ENCODE peak calls at places on chromosomes 4 and X, in six cellular contexts. L, C, W, Y, T and M are unnamed samples.

GRCh38 chrX:72394518-72395163 is 88.9 kb upstream of the CITED1 start:
- DNase-seq in T (no peak), Y (no peak), C (peak; percentile 79), W (no peak), L (no peak), M (peak; percentile 13)

GRCh38 chr4:158786155-158786581 is 17.3 kb downstream of the FNIP2 start:
- DNase-seq in Y (no peak), L (no peak), T (no peak), C (peak; percentile 67), W (peak; percentile 82), M (no peak)

GRCh38 chr4:120049732-120050494 is 16.7 kb downstream of the MAD2L1 start:
- DNase-seq in C (peak; percentile 78), Y (peak; percentile 81), T (peak; percentile 52), L (peak; percentile 62), W (peak; percentile 76), M (peak; percentile 88)

GRCh38 chrX:117711774-117712173 is 404.8 kb downstream of the KLHL13 start:
- DNase-seq in T (no peak), L (no peak), Y (no peak), C (no peak), W (no peak), M (no peak)

GRCh38 chrX:131792356-131792749 is 230.7 kb upstream of the STK26 start:
- DNase-seq in C (peak; percentile 75), L (no peak), T (no peak), W (no peak), Y (no peak), M (no peak)

GRCh38 chr4:106569151-106570029 is 200.8 kb upstream of the GIMD1 start:
- DNase-seq in T (no peak), W (no peak), C (peak; percentile 36), L (no peak), Y (no peak), M (no peak)

GRCh38 chr4:128527356-128527755 is 239.7 kb upstream of the PGRMC2 start:
- DNase-seq in Y (no peak), L (no peak), W (no peak), T (no peak), C (peak; percentile 87), M (no peak)

GRCh38 chr4:26568446-26568994 is 15.4 kb upstream of the TBC1D19 start:
- DNase-seq in L (no peak), C (peak; percentile 98), W (peak; percentile 77), T (peak; percentile 93), Y (no peak), M (no peak)

GRCh38 chr4:7663075-7663541 is 228.4 kb upstream of the PSAPL1 start:
- DNase-seq in C (no peak), L (no peak), Y (no peak), W (no peak), T (no peak), M (no peak)

GRCh38 chrX:1535241-1536041 is 1.5 kb downstream of the P2RY8 start:
- DNase-seq in C (no peak), L (no peak), Y (no peak), W (no peak), T (no peak), M (no peak)

GRCh38 chr4:38275331-38275821 is 315.2 kb downstream of the PTTG2 start:
- DNase-seq in W (no peak), Y (no peak), C (no peak), T (peak; percentile 37), L (peak; percentile 4), M (peak; percentile 50)

GRCh38 chr4:165994706-165995105 is 121.7 kb downstream of the TLL1 start:
- DNase-seq in W (no peak), Y (no peak), L (no peak), T (no peak), C (peak; percentile 22), M (peak; percentile 37)

GRCh38 chrX:99353412-99353811 is 1056.7 kb downstream of the PCDH19 start:
- DNase-seq in W (no peak), L (peak; percentile 45), Y (no peak), T (no peak), C (no peak), M (peak; percentile 23)

GRCh38 chr4:123744664-123745290 is 348.2 kb downstream of the SPRY1 start:
- DNase-seq in Y (no peak), L (peak; percentile 38), T (no peak), W (peak; percentile 6), C (peak; percentile 55), M (peak; percentile 37)

GRCh38 chr4:140937866-140938265 is 181.7 kb upstream of the TBC1D9 start:
- DNase-seq in W (no peak), L (no peak), Y (no peak), C (peak; percentile 85), T (no peak), M (no peak)

GRCh38 chr4:113776679-113777078 is 15.1 kb upstream of the CAMK2D start:
- DNase-seq in L (no peak), Y (no peak), C (no peak), T (no peak), W (no peak), M (no peak)

GRCh38 chrX:70422886-70423336 is at the start of gene GDPD2:
- DNase-seq in Y (no peak), C (peak; percentile 38), L (peak; percentile 50), W (no peak), T (no peak), M (peak; percentile 58)

GRCh38 chrX:19245711-19246269 is 97.9 kb upstream of the PDHA1 start:
- DNase-seq in L (peak; percentile 40), C (no peak), Y (no peak), T (no peak), W (no peak), M (no peak)

GRCh38 chr4:161949941-161950725 is 213.7 kb downstream of the FSTL5 start:
- DNase-seq in T (no peak), Y (no peak), C (peak; percentile 63), W (no peak), L (no peak), M (peak; percentile 7)

GRCh38 chr4:5863461-5864113 is 29.3 kb downstream of the CRMP1 start:
- DNase-seq in C (peak; percentile 97), W (peak; percentile 44), L (no peak), T (peak; percentile 57), Y (no peak), M (peak; percentile 35)

GRCh38 chr4:92658318-92658717 is 354.6 kb downstream of the GRID2 start:
- DNase-seq in L (no peak), C (no peak), Y (no peak), T (no peak), W (no peak), M (no peak)

GRCh38 chr4:89753601-89754066 is 83.3 kb downstream of the SNCA start:
- DNase-seq in C (peak; percentile 98), Y (no peak), T (peak; percentile 55), W (peak; percentile 96), L (peak; percentile 30), M (peak; percentile 68)

GRCh38 chr4:158739600-158739999 is 16.4 kb upstream of the PPID start:
- DNase-seq in C (no peak), T (no peak), Y (no peak), W (no peak), L (no peak), M (no peak)

GRCh38 chr4:112060212-112060611 is 85.0 kb upstream of the FAM241A start:
- DNase-seq in Y (peak; percentile 22), T (peak; percentile 33), L (peak; percentile 7), C (no peak), W (peak; percentile 59), M (peak; percentile 29)

GRCh38 chr4:113170818-113171468 is 121.5 kb downstream of the ANK2 start:
- DNase-seq in W (no peak), T (no peak), C (no peak), L (peak; percentile 81), Y (no peak), M (no peak)

GRCh38 chrX:56788229-56788628 is 59.2 kb downstream of the NBDY start:
- DNase-seq in T (no peak), W (no peak), L (no peak), C (no peak), Y (no peak), M (no peak)

GRCh38 chr4:123365412-123365811 is 31.2 kb upstream of the SPRY1 start:
- DNase-seq in T (no peak), L (no peak), W (no peak), Y (no peak), C (no peak), M (no peak)

DNA sequence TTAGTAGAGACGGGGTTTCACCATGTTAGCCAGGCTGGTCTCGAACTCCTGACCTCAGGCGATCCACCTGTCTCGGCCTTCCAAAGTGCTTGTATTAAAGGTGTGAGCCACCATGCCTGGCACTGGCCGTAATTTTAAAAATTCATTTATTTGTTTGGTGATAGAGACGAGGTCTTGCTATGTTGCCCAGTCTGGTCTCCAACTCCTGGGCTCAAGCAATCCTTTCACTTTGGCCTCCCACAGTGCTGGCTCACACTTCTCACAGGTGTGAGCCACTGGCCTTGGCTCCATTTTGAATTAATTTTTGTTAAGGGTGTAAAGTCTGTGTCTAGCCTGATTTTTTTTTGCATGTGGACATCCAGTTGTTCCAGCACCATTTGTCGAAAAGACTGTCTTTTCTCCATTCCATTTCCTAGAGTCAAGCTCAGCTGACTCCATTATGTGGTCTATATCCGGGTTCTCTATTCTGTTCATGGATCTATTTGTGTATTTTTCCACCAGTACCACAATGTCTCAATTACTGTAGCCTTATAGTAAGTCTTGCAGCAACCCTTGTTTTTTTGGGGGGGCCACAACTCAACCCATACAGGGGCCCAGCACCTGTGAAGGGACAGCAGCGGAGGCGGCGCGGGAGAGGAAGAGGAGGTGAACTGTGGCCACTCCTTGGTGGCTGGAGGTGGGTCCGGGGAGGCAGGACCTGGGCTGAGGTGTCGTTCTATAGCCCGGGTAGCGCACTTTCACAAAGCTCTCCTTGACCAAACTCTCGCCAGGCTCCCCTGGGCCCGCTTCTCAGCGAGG is 1.5 kb upstream of the NSD2 start:
- DNase-seq in W (no peak), C (no peak), L (no peak), Y (no peak), T (no peak), M (no peak)
- H3K4me1 ChIP-seq in W (peaks cover 17% of the 10 kb centered on the region), C (peaks cover 20% of the 10 kb centered on the region), L (peaks cover 75% of the 10 kb centered on the region), Y (peaks cover 33% of the 10 kb centered on the region), T (peaks cover 52% of the 10 kb centered on the region), M (peaks cover 35% of the 10 kb centered on the region)

GRCh38 chrX:25011589-25012432 is 4.0 kb downstream of the ARX start:
- DNase-seq in L (no peak), T (no peak), Y (no peak), C (no peak), W (no peak), M (no peak)

GRCh38 chrX:25014366-25014838 is 1.4 kb downstream of the ARX start:
- DNase-seq in Y (no peak), C (no peak), T (no peak), L (no peak), W (no peak), M (no peak)

GRCh38 chrX:25013593-25014365 is 2.0 kb downstream of the ARX start:
- DNase-seq in W (no peak), Y (peak; percentile 36), L (no peak), T (no peak), C (no peak), M (peak; percentile 43)

GRCh38 chrX:25012433-25012735 is 3.4 kb downstream of the ARX start:
- DNase-seq in W (no peak), T (no peak), Y (no peak), L (no peak), C (no peak), M (no peak)

GRCh38 chrX:25012793-25013592 is 2.8 kb downstream of the ARX start:
- DNase-seq in L (no peak), T (no peak), W (no peak), Y (peak; percentile 33), C (no peak), M (no peak)
- TF ChIP-seq EZH2 in L (no peak), T (no peak), W (peak; percentile 78), Y (no peak), C (peak; percentile 73), M (no peak)

GRCh38 chr4:150126880-150127236 is 48.6 kb downstream of the DCLK2 start:
- DNase-seq in L (no peak), C (peak; percentile 84), Y (no peak), W (peak; percentile 37), T (no peak), M (no peak)
- H3K4me1 ChIP-seq in L (no peaks in the 10 kb centered on the region), C (peaks cover 36% of the 10 kb centered on the region), Y (no peaks in the 10 kb centered on the region), W (peaks cover 13% of the 10 kb centered on the region), T (peaks cover 9% of the 10 kb centered on the region), M (no peaks in the 10 kb centered on the region)

GRCh38 chr4:183398298-183399129 is 45.9 kb upstream of the CDKN2AIP start:
- DNase-seq in Y (peak; percentile 86), T (no peak), C (peak; percentile 57), W (peak; percentile 79), L (peak; percentile 51), M (peak; percentile 88)
- TF ChIP-seq EZH2 in Y (no peak), T (no peak), C (no peak), W (no peak), L (no peak), M (no peak)